ENCODE peak calls at places on chromosomes 1 and 21, in eight cellular contexts. I is neural crest cell, H is fibroblast of lung, S is Peyer's patch, L is posterior vena cava, Z is GM13977, X is GDM1, E is 8988T. O is an unnamed sample.
A peak's percentile ranks its signal among the peaks of the same experiment; 100 is the strongest.

GRCh38 chr1:226688852-226689251 is 50.2 kb downstream of the ITPKB start:
- DNase-seq in I (no peak), H (no peak), S (no peak), L (no peak), Z (no peak), X (no peak), E (no peak), O (no peak)

GRCh38 chr21:25568230-25568629 is 39.1 kb downstream of the MRPL39 start:
- DNase-seq in I (no peak), H (peak; percentile 82), S (peak; percentile 72), L (no peak), Z (no peak), X (no peak), E (no peak), O (no peak)

GRCh38 chr1:53765656-53766055 is 26.7 kb upstream of the GLIS1 start:
- DNase-seq in I (no peak), H (peak; percentile 30), S (no peak), L (no peak), Z (no peak), X (no peak), E (no peak), O (no peak)

GRCh38 chr1:77469311-77469710 is 187.5 kb downstream of the AK5 start:
- DNase-seq in I (no peak), H (no peak), S (no peak), L (no peak), Z (no peak), X (no peak), E (no peak), O (no peak)

GRCh38 chr1:202860744-202861419 is 28.1 kb downstream of the RABIF start:
- DNase-seq in I (peak; percentile 52), H (peak; percentile 11), S (peak; percentile 28), L (no peak), Z (peak; percentile 57), X (no peak), E (peak; percentile 51), O (peak; percentile 82)

GRCh38 chr1:6870086-6870485 is 84.8 kb downstream of the CAMTA1 start:
- DNase-seq in I (no peak), H (peak; percentile 33), S (no peak), L (no peak), Z (no peak), X (no peak), E (no peak), O (no peak)

GRCh38 chr1:202625416-202626360 is 84.6 kb downstream of the SYT2 start:
- DNase-seq in I (peak; percentile 68), H (peak; percentile 58), S (peak; percentile 54), L (peak; percentile 91), Z (peak; percentile 77), X (peak; percentile 62), E (peak; percentile 89), O (peak; percentile 82)

GRCh38 chr1:6412896-6413295 is 6.8 kb downstream of the HES2 start:
- DNase-seq in I (no peak), H (no peak), S (no peak), L (no peak), Z (no peak), X (no peak), E (no peak), O (no peak)

GRCh38 chr1:93749894-93750301 is 68.3 kb upstream of the BCAR3 start:
- DNase-seq in I (no peak), H (no peak), S (no peak), L (no peak), Z (peak; percentile 63), X (no peak), E (no peak), O (no peak)

GRCh38 chr1:155038602-155039307 is 5.1 kb downstream of the DCST1 start:
- DNase-seq in I (no peak), H (peak; percentile 26), S (no peak), L (no peak), Z (no peak), X (peak; percentile 35), E (no peak), O (no peak)

GRCh38 chr1:202205523-202206190 is 12.1 kb downstream of the LGR6 start:
- DNase-seq in I (no peak), H (no peak), S (no peak), L (no peak), Z (no peak), X (no peak), E (no peak), O (no peak)

O was measured in ecto neural progenitor cell.